ENCODE peak calls at places on chromosomes 16 and 17, in five cellular contexts. Q is neural crest cell, J is cardiac fibroblast, Z is fibroblast of pulmonary artery, A is HTR-8/SVneo. I is an unnamed sample.

GRCh38 chr17:75681289-75681688 is 14.2 kb downstream of the SAP30BP start:
- DNase-seq in Q (no peak), J (peak), Z (no peak), A (peak), I (peak)

GRCh38 chr17:27920569-27920968 is 27.4 kb upstream of the LYRM9 start:
- DNase-seq in Q (no peak), J (no peak), Z (no peak), A (no peak), I (no peak)

GRCh38 chr17:49031965-49032928 is 35.1 kb downstream of the IGF2BP1 start:
- DNase-seq in Q (peak), J (peak), Z (peak), A (peak), I (peak)

GRCh38 chr17:42509916-42510315 is 26.1 kb upstream of the NAGLU start:
- DNase-seq in Q (no peak), J (no peak), Z (no peak), A (no peak), I (no peak)

GRCh38 chr16:9837481-9837880 is 344.7 kb downstream of the GRIN2A start:
- DNase-seq in Q (no peak), J (peak), Z (no peak), A (no peak), I (no peak)

GRCh38 chr16:7967986-7968509 is 622.3 kb downstream of the TMEM114 start:
- DNase-seq in Q (no peak), J (no peak), Z (no peak), A (no peak), I (no peak)

GRCh38 chr17:20944014-20944905 is 98.6 kb downstream of the USP22 start:
- DNase-seq in Q (no peak), J (no peak), Z (no peak), A (no peak), I (no peak)

GRCh38 chr17:17052462-17053221 is 10.4 kb downstream of the MPRIP start:
- DNase-seq in Q (no peak), J (no peak), Z (no peak), A (no peak), I (no peak)

GRCh38 chr16:81680444-81681263 is 98.4 kb upstream of the PLCG2 start:
- DNase-seq in Q (no peak), J (no peak), Z (no peak), A (no peak), I (no peak)

GRCh38 chr17:77510133-77510796 is 369.5 kb downstream of the SEC14L1 start:
- DNase-seq in Q (no peak), J (no peak), Z (no peak), A (no peak), I (no peak)

GRCh38 chr17:81322271-81323082 is 27.4 kb upstream of the SLC38A10 start:
- DNase-seq in Q (no peak), J (peak), Z (no peak), A (no peak), I (no peak)

GRCh38 chr16:28991687-28992086 is 6.8 kb downstream of the LAT start:
- DNase-seq in Q (no peak), J (no peak), Z (no peak), A (no peak), I (no peak)

GRCh38 chr17:32519769-32520701 is 33.2 kb downstream of the CDK5R1 start:
- DNase-seq in Q (no peak), J (peak), Z (no peak), A (no peak), I (no peak)

GRCh38 chr16:8660841-8661301 is 13.5 kb upstream of the ABAT start:
- DNase-seq in Q (peak), J (peak), Z (peak), A (peak), I (peak)

GRCh38 chr17:76793775-76794174 is 55.9 kb downstream of the MFSD11 start:
- DNase-seq in Q (no peak), J (peak), Z (peak), A (peak), I (peak)

GRCh38 chr17:9512323-9513168 is 63.1 kb downstream of the STX8 start:
- DNase-seq in Q (no peak), J (peak), Z (peak), A (no peak), I (peak)

GRCh38 chr16:25012525-25012991 is 2.6 kb downstream of the ARHGAP17 start:
- DNase-seq in Q (no peak), J (peak), Z (peak), A (peak), I (peak)

GRCh38 chr17:75404223-75404738 is 1.2 kb downstream of the GRB2 start:
- DNase-seq in Q (peak), J (peak), Z (peak), A (peak), I (peak)

GRCh38 chr16:75821117-75821516 is 94.8 kb upstream of the CPHXL start:
- DNase-seq in Q (no peak), J (no peak), Z (no peak), A (no peak), I (no peak)

GRCh38 chr17:47072881-47073280 is 93.8 kb upstream of the RPRML start:
- DNase-seq in Q (no peak), J (no peak), Z (no peak), A (no peak), I (no peak)

GRCh38 chr17:17304521-17304985 is 1.4 kb downstream of the NT5M start:
- DNase-seq in Q (no peak), J (no peak), Z (no peak), A (no peak), I (no peak)

GRCh38 chr16:13483121-13483520 is 436.8 kb upstream of the ERCC4 start:
- DNase-seq in Q (no peak), J (no peak), Z (no peak), A (no peak), I (no peak)

GRCh38 chr16:4606354-4606753 is 8.3 kb downstream of the UBALD1 start:
- DNase-seq in Q (no peak), J (no peak), Z (no peak), A (no peak), I (no peak)

GRCh38 chr17:40510328-40510648 is 8.9 kb upstream of the TNS4 start:
- DNase-seq in Q (no peak), J (peak), Z (no peak), A (no peak), I (peak)

GRCh38 chr17:78965369-78965982 is 14.2 kb downstream of the LGALS3BP start:
- DNase-seq in Q (no peak), J (no peak), Z (no peak), A (no peak), I (no peak)

GRCh38 chr16:16861546-16861945 is 482.6 kb downstream of the NPIPA7 start:
- DNase-seq in Q (peak), J (peak), Z (peak), A (no peak), I (peak)